ENCODE peak calls at places on chromosomes 16 and 17, in five cellular contexts. F is sigmoid colon; V is SJCRH30; H is CD4-positive, CD25-positive, alpha-beta regulatory T cell; J is left ventricle myocardium inferior. X is an unnamed sample.
A peak's percentile ranks its signal among the peaks of the same experiment; 100 is the strongest.

GRCh38 chr17:81365601-81366585 is 29.4 kb upstream of the BAHCC1 start:
- DNase-seq in F (peak; percentile 92), V (peak; percentile 49), H (peak; percentile 41), J (no peak), X (no peak)

GRCh38 chr16:85167589-85168537 is 55.6 kb upstream of the CIBAR2 start:
- DNase-seq in F (no peak), V (no peak), H (no peak), J (no peak), X (no peak)

GRCh38 chr17:63693411-63694113 is 6.4 kb downstream of the LIMD2 start:
- DNase-seq in F (no peak), V (no peak), H (no peak), J (no peak), X (no peak)

GRCh38 chr16:12532871-12533610 is 270.6 kb downstream of the CPPED1 start:
- DNase-seq in F (no peak), V (no peak), H (peak; percentile 86), J (no peak), X (no peak)

GRCh38 chr16:28534542-28535373 is 4.0 kb downstream of the NUPR1 start:
- DNase-seq in F (peak; percentile 89), V (no peak), H (peak; percentile 66), J (peak; percentile 25), X (no peak)

GRCh38 chr17:60305141-60305540 is 86.8 kb downstream of the USP32 start:
- DNase-seq in F (no peak), V (no peak), H (peak; percentile 77), J (no peak), X (no peak)

GRCh38 chr17:83119987-83120864 is 40.8 kb downstream of the METRNL start:
- DNase-seq in F (no peak), V (no peak), H (peak; percentile 68), J (peak; percentile 20), X (no peak)

GRCh38 chr16:67077871-67078270 is 31.9 kb upstream of the PHAF1 start:
- DNase-seq in F (no peak), V (peak; percentile 25), H (no peak), J (no peak), X (no peak)

GRCh38 chr16:4410335-4411075 is 5.9 kb downstream of the CORO7 start:
- DNase-seq in F (peak; percentile 91), V (peak; percentile 98), H (no peak), J (no peak), X (peak; percentile 98)

GRCh38 chr16:592518-593306 is 2.8 kb downstream of the RAB40C start:
- DNase-seq in F (peak; percentile 77), V (no peak), H (no peak), J (no peak), X (no peak)

GRCh38 chr17:57607553-57608120 is 137.5 kb downstream of the CCDC182 start:
- DNase-seq in F (no peak), V (no peak), H (no peak), J (no peak), X (no peak)

GRCh38 chr17:21263351-21263750 is 10.1 kb upstream of the NATD1 start:
- DNase-seq in F (no peak), V (no peak), H (no peak), J (no peak), X (no peak)

GRCh38 chr17:46818929-46819859 is 702 bp upstream of the WNT3 start:
- DNase-seq in F (no peak), V (no peak), H (peak; percentile 24), J (no peak), X (no peak)

GRCh38 chr16:83420206-83420760 is 387.5 kb upstream of the HSBP1 start:
- DNase-seq in F (no peak), V (no peak), H (no peak), J (no peak), X (no peak)

GRCh38 chr17:55482591-55483389 is 28.5 kb downstream of the SMIM36 start:
- DNase-seq in F (no peak), V (no peak), H (no peak), J (no peak), X (no peak)

GRCh38 chr17:64442550-64442971 is 6.4 kb upstream of the MILR1 start:
- DNase-seq in F (no peak), V (peak; percentile 50), H (peak; percentile 9), J (no peak), X (no peak)

GRCh38 chr17:64418506-64419339 is 28.1 kb upstream of the PECAM1 start:
- DNase-seq in F (peak; percentile 41), V (no peak), H (peak; percentile 74), J (no peak), X (peak; percentile 39)

GRCh38 chr16:85524630-85525463 is 88.3 kb upstream of the GSE1 start:
- DNase-seq in F (peak; percentile 81), V (peak; percentile 91), H (no peak), J (no peak), X (no peak)

GRCh38 chr17:41547378-41547841 is 19.3 kb upstream of the KRT19 start:
- DNase-seq in F (no peak), V (peak; percentile 58), H (no peak), J (no peak), X (no peak)

GRCh38 chr17:76270770-76271668 is 5.9 kb downstream of the UBALD2 start:
- DNase-seq in F (no peak), V (peak; percentile 79), H (peak; percentile 40), J (no peak), X (no peak)

GRCh38 chr17:57294629-57295501 is 38.5 kb downstream of the MSI2 start:
- DNase-seq in F (no peak), V (peak; percentile 74), H (peak; percentile 75), J (peak; percentile 38), X (no peak)

GRCh38 chr16:66182592-66182991 is 183.9 kb upstream of the CDH5 start:
- DNase-seq in F (no peak), V (no peak), H (no peak), J (no peak), X (no peak)

GRCh38 chr16:85750827-85751641 is at the start of gene C16orf74:
- DNase-seq in F (no peak), V (no peak), H (no peak), J (peak; percentile 46), X (no peak)

GRCh38 chr16:19810817-19811731 is 73.6 kb downstream of the GPRC5B start:
- DNase-seq in F (peak; percentile 37), V (peak; percentile 43), H (peak; percentile 7), J (no peak), X (peak; percentile 77)

GRCh38 chr17:9568957-9569588 is 6.5 kb downstream of the STX8 start:
- DNase-seq in F (no peak), V (no peak), H (no peak), J (no peak), X (no peak)

GRCh38 chr17:28188841-28189263 is 130.1 kb upstream of the TMEM97 start:
- DNase-seq in F (no peak), V (no peak), H (no peak), J (no peak), X (peak; percentile 24)

GRCh38 chr17:77327181-77327565 is 186.4 kb downstream of the SEC14L1 start:
- DNase-seq in F (peak; percentile 64), V (no peak), H (no peak), J (no peak), X (no peak)

GRCh38 chr17:77423589-77424451 is 283.1 kb downstream of the SEC14L1 start:
- DNase-seq in F (peak; percentile 99), V (peak; percentile 65), H (no peak), J (peak; percentile 89), X (peak; percentile 93)

GRCh38 chr16:1245452-1246005 is 5.0 kb downstream of the TPSAB1 start:
- DNase-seq in F (peak; percentile 22), V (no peak), H (no peak), J (no peak), X (no peak)

GRCh38 chr16:75942901-75943300 is 216.6 kb upstream of the CPHXL start:
- DNase-seq in F (no peak), V (no peak), H (no peak), J (no peak), X (no peak)

GRCh38 chr17:4219241-4219640 is 44.5 kb downstream of the ANKFY1 start:
- DNase-seq in F (no peak), V (no peak), H (no peak), J (no peak), X (no peak)

GRCh38 chr17:76598004-76598439 is 12.4 kb upstream of the ST6GALNAC2 start:
- DNase-seq in F (no peak), V (no peak), H (no peak), J (no peak), X (no peak)

GRCh38 chr16:11497329-11497805 is 89.4 kb downstream of the LITAF start:
- DNase-seq in F (peak; percentile 92), V (peak; percentile 87), H (peak; percentile 10), J (peak; percentile 89), X (no peak)

GRCh38 chr16:50680907-50681885 is at the start of gene SNX20:
- DNase-seq in F (no peak), V (no peak), H (peak; percentile 92), J (peak; percentile 33), X (no peak)

GRCh38 chr17:4986403-4986802 is 1.1 kb downstream of the CAMTA2 start:
- DNase-seq in F (peak; percentile 64), V (no peak), H (no peak), J (no peak), X (no peak)

DNA sequence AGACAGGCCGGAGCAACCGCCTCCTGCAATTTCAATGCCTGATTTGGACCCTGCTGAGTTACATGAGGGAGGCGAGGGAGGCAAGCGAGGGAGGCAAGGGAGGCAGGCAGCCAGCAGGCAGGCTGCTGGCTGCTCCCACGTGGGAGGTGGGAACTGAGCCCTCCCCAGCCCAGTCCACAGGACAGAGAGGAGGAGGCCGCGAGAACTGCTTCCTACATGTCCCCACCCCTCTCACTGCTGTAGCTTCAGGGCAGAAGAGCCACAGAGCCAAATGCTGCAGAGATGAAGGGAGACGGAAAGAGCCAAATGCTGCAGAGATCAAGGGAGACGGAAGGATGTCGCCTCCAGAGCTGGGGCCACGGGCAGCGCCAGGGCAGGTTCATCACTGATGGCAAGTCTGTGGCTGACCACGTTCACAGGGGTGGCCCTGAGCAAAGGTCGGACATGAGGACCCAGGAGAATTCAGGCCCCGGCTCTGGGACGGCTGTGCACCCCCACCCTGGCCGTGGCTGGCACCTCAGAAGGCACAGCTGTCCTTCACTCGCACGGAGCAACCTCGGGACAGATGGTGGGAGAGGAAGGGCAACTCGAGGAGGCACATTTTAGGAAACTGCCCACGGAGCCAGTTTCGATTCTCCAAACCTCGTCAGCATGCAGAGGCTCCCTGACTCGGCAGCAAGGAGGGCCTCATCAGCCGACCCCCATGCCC is 21.5 kb downstream of the RPH3AL start:
- DNase-seq in F (peak; percentile 87), V (peak; percentile 9), H (peak; percentile 66), J (peak; percentile 81), X (no peak)
- H3K4me3 ChIP-seq in F (peak overlapping the region; percentile 34), V (no peak overlapping the region), H (no peak overlapping the region), J (peak overlapping the region; percentile 69), X (no peak overlapping the region)

GRCh38 chr17:75094871-75095399 is 7.2 kb downstream of the SLC16A5 start:
- DNase-seq in F (no peak), V (no peak), H (no peak), J (no peak), X (no peak)
- H3K27ac ChIP-seq in F (no peak overlapping the region), V (no peak overlapping the region), H (no peak overlapping the region), J (no peak overlapping the region), X (no peak overlapping the region)

DNA sequence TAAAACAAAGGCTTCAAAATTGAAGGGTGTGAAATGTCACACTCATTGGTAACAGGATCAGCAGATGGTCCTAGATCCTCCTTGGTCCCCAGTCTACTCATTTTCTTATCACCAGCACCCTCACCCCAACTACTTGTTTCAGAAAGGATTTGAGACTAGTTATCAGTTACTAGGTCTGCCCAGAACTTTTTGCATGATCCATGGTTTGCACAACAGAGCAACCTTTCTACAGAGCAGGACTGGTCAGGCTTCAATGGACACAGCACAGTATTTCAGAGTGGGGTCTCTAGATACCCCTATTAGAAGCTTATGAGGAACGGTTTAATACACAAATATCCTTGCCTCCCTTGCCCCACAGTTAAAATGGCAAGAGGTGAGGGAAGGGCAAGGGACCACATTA is 25.6 kb downstream of the TTC19 start:
- DNase-seq in F (no peak), V (no peak), H (no peak), J (no peak), X (no peak)
- H3K9me3 ChIP-seq in F (no peaks in the 10 kb centered on the region), V (no peaks in the 10 kb centered on the region), H (no peaks in the 10 kb centered on the region), J (no peaks in the 10 kb centered on the region), X (no peaks in the 10 kb centered on the region)

GRCh38 chr17:51257150-51258081 is 2.4 kb downstream of the MBTD1 start:
- DNase-seq in F (no peak), V (no peak), H (no peak), J (no peak), X (no peak)
- H3K4me3 ChIP-seq in F (no peak overlapping the region), V (no peak overlapping the region), H (peak overlapping the region; percentile 87), J (no peak overlapping the region), X (no peak overlapping the region)